ENCODE peak calls at places on chromosome 14, in six cellular contexts. N is GM18507, H is Peyer's patch, X is OCI-M1, E is GM06990, L is hepatocyte. M is an unnamed sample.

GRCh38 chr14:68718033-68718725 is 74.7 kb downstream of the ZFP36L1 start:
- DNase-seq in N (no peak), H (no peak), E (no peak), X (no peak), L (no peak), M (peak)

GRCh38 chr14:70567791-70568190 is 32.7 kb downstream of the MED6 start:
- DNase-seq in N (no peak), L (peak), H (no peak), E (peak), X (peak), M (peak)

GRCh38 chr14:57389646-57390036 is 745 bp upstream of the NAA30 start:
- DNase-seq in E (no peak), X (no peak), H (no peak), L (peak), N (no peak), M (peak)

GRCh38 chr14:67491741-67492504 is 3.4 kb upstream of the TMEM229B start:
- DNase-seq in L (no peak), X (no peak), N (no peak), H (no peak), E (no peak), M (no peak)

GRCh38 chr14:42424501-42424900 is 817.8 kb downstream of the LRFN5 start:
- DNase-seq in X (no peak), H (no peak), L (no peak), E (no peak), N (no peak), M (no peak)

GRCh38 chr14:96352708-96353107 is 10.4 kb downstream of the ATG2B start:
- DNase-seq in N (no peak), L (no peak), X (no peak), H (no peak), E (no peak), M (no peak)

GRCh38 chr14:68036203-68036602 is 216.6 kb downstream of the RAD51B start:
- DNase-seq in E (no peak), L (no peak), N (no peak), X (no peak), H (no peak), M (no peak)

GRCh38 chr14:58638231-58639205 is 756 bp downstream of the DACT1 start:
- DNase-seq in L (peak), N (no peak), H (peak), X (no peak), E (peak), M (peak)